ENCODE peak calls at places on chromosomes 12 and 14, in six cellular contexts. D is A549, F is left ventricle myocardium inferior, Q is breast epithelium, B is PC-9, R is neuronal stem cell. S is an unnamed sample.

GRCh38 chr12:121872546-121873223 is 14.0 kb upstream of the HPD start:
- DNase-seq in D (no peak), F (peak; percentile 31), Q (no peak), B (no peak), R (no peak), S (peak; percentile 93)

GRCh38 chr12:93743999-93744689 is 67.0 kb downstream of the CRADD start:
- DNase-seq in D (no peak), F (no peak), Q (no peak), B (no peak), R (no peak), S (no peak)

GRCh38 chr12:27899151-27899661 is 73.3 kb downstream of the PTHLH start:
- DNase-seq in D (peak; percentile 66), F (no peak), Q (no peak), B (no peak), R (no peak), S (no peak)

GRCh38 chr14:57725399-57726077 is 140.4 kb downstream of the SLC35F4 start:
- DNase-seq in D (peak; percentile 56), F (no peak), Q (no peak), B (peak; percentile 42), R (no peak), S (no peak)

GRCh38 chr14:32277998-32278397 is 51.1 kb upstream of the AKAP6 start:
- DNase-seq in D (no peak), F (no peak), Q (no peak), B (no peak), R (no peak), S (no peak)

GRCh38 chr12:1816730-1817094 is 3.7 kb upstream of the LRTM2 start:
- DNase-seq in D (no peak), F (no peak), Q (no peak), B (no peak), R (no peak), S (no peak)

GRCh38 chr14:89669209-89669608 is 252.2 kb upstream of the FOXN3 start:
- DNase-seq in D (no peak), F (peak; percentile 21), Q (no peak), B (no peak), R (no peak), S (no peak)

GRCh38 chr12:75890141-75890540 is 141.4 kb downstream of the PHLDA1 start:
- DNase-seq in D (no peak), F (no peak), Q (no peak), B (no peak), R (no peak), S (no peak)

GRCh38 chr14:36859119-36859518 is 197.5 kb downstream of the PAX9 start:
- DNase-seq in D (no peak), F (no peak), Q (no peak), B (no peak), R (no peak), S (no peak)

GRCh38 chr12:116918464-116918863 is 7.7 kb downstream of the FBXW8 start:
- DNase-seq in D (no peak), F (no peak), Q (no peak), B (no peak), R (no peak), S (no peak)

GRCh38 chr14:81023095-81023710 is 67.8 kb downstream of the TSHR start:
- DNase-seq in D (no peak), F (no peak), Q (no peak), B (no peak), R (no peak), S (no peak)

GRCh38 chr12:118850244-118850825 is 131.0 kb upstream of the SRRM4 start:
- DNase-seq in D (peak; percentile 55), F (no peak), Q (no peak), B (no peak), R (peak; percentile 39), S (peak; percentile 58)

GRCh38 chr12:77847060-77847541 is 16.4 kb downstream of the NAV3 start:
- DNase-seq in D (no peak), F (no peak), Q (no peak), B (no peak), R (no peak), S (no peak)

GRCh38 chr14:53391156-53391555 is 238.0 kb upstream of the DDHD1 start:
- DNase-seq in D (no peak), F (no peak), Q (no peak), B (no peak), R (no peak), S (no peak)

GRCh38 chr12:3303410-3304136 is 187.4 kb upstream of the PRMT8 start:
- DNase-seq in D (no peak), F (no peak), Q (no peak), B (no peak), R (no peak), S (no peak)

GRCh38 chr12:64716839-64717455 is 42.3 kb downstream of the GNS start:
- DNase-seq in D (no peak), F (no peak), Q (no peak), B (no peak), R (no peak), S (no peak)

GRCh38 chr14:102295301-102295700 is 9.7 kb downstream of the MOK start:
- DNase-seq in D (no peak), F (no peak), Q (no peak), B (no peak), R (no peak), S (no peak)

GRCh38 chr12:13038491-13039161 is 5.6 kb upstream of the FAM234B start:
- DNase-seq in D (no peak), F (no peak), Q (no peak), B (no peak), R (no peak), S (no peak)

GRCh38 chr14:25411933-25412757 is 362.2 kb upstream of the STXBP6 start:
- DNase-seq in D (peak; percentile 5), F (no peak), Q (no peak), B (no peak), R (peak; percentile 35), S (no peak)

GRCh38 chr12:2593045-2593444 is 201.7 kb upstream of the FKBP4 start:
- DNase-seq in D (no peak), F (no peak), Q (no peak), B (no peak), R (no peak), S (no peak)

GRCh38 chr12:23662966-23663365 is 286.5 kb downstream of the SOX5 start:
- DNase-seq in D (no peak), F (no peak), Q (no peak), B (no peak), R (no peak), S (no peak)

GRCh38 chr12:52261211-52261484 is 13.3 kb upstream of the KRT86 start:
- DNase-seq in D (no peak), F (no peak), Q (no peak), B (no peak), R (no peak), S (no peak)

GRCh38 chr12:56772625-56773024 is 9.5 kb downstream of the HSD17B6 start:
- DNase-seq in D (no peak), F (no peak), Q (no peak), B (no peak), R (no peak), S (no peak)

GRCh38 chr14:67370830-67371229 is 10.7 kb downstream of the EIF2S1 start:
- DNase-seq in D (no peak), F (no peak), Q (no peak), B (no peak), R (no peak), S (no peak)

GRCh38 chr12:133201888-133202287 is 20.6 kb downstream of the ZNF268 start:
- DNase-seq in D (no peak), F (no peak), Q (no peak), B (no peak), R (no peak), S (no peak)
- H3K9me3 ChIP-seq in D (peaks cover 68% of the 10 kb centered on the region), F (peaks cover 83% of the 10 kb centered on the region), Q (peaks cover 82% of the 10 kb centered on the region), B (peaks cover 70% of the 10 kb centered on the region), R (peaks cover 69% of the 10 kb centered on the region), S (peaks cover 22% of the 10 kb centered on the region)

GRCh38 chr12:133038310-133038709 is 1.0 kb downstream of the ZNF84 start:
- DNase-seq in D (no peak), F (no peak), Q (no peak), B (no peak), R (no peak), S (no peak)
- H3K9me3 ChIP-seq in D (peaks cover 89% of the 10 kb centered on the region), F (peaks cover 69% of the 10 kb centered on the region), Q (peaks cover 57% of the 10 kb centered on the region), B (peaks cover 55% of the 10 kb centered on the region), R (peaks cover 64% of the 10 kb centered on the region), S (peaks cover 3% of the 10 kb centered on the region)

DNA sequence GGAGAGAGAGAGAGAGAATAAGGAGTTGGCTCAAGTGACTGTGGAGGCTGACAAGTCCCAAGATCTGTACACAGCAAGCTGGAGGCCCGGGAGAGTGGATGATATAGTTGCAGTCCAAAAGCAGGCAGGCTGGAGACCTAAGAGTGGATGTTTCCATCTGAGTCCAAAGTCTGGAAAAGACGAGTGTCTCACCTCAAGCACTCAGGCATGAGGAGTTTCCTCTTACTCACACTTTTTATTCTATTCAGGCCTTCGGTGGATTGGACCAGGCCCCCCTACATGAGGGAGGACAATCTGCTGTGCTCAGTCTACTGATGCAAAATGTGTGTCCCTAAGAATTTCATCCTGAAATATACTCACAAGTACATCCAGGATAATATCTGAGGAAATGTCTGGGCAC is 484.6 kb downstream of the VRK1 start:
- DNase-seq in D (no peak), F (no peak), Q (no peak), B (no peak), R (no peak), S (no peak)
- H3K9me3 ChIP-seq in D (no peaks in the 10 kb centered on the region), F (no peaks in the 10 kb centered on the region), Q (no peaks in the 10 kb centered on the region), B (no peaks in the 10 kb centered on the region), R (no peaks in the 10 kb centered on the region), S (no peaks in the 10 kb centered on the region)

GRCh38 chr14:47485421-47485820 is 190.0 kb downstream of the MDGA2 start:
- DNase-seq in D (no peak), F (no peak), Q (no peak), B (no peak), R (no peak), S (no peak)

GRCh38 chr14:47490353-47490752 is 185.1 kb downstream of the MDGA2 start:
- DNase-seq in D (no peak), F (no peak), Q (no peak), B (no peak), R (no peak), S (no peak)

DNA sequence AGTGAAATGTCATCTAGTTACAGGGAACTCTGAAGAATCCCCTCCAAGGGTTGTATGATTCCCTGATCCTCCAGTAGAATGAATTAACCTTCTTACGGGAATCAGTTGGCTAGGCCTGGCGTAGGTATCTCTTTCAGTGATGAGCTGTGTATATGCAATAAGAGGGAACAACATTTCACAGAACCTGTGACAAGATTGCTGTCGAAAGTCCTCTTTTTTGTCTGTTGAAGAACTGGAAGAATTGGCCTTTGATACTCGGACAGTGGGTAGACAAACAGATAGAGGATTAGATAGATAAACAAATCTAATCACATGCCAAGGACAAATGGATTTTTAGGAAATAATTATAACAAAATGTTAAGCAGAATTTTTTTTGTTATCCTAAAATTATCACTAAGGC is 184.6 kb downstream of the MDGA2 start:
- DNase-seq in D (no peak), F (no peak), Q (no peak), B (no peak), R (no peak), S (no peak)
- H3K9me3 ChIP-seq in D (peaks cover 2% of the 10 kb centered on the region), F (no peaks in the 10 kb centered on the region), Q (no peaks in the 10 kb centered on the region), B (no peaks in the 10 kb centered on the region), R (no peaks in the 10 kb centered on the region), S (no peaks in the 10 kb centered on the region)

S was measured in BE2C.